ENCODE peak calls at places on chromosomes 7 and 10, in ten cellular contexts. G, U, V, I, L, T, O, Q, B and D are unnamed samples.

GRCh38 chr10:93074597-93075368 is 1.1 kb downstream of the CYP26A1 start:
- DNase-seq in L (no peak), I (no peak), T (no peak), B (no peak), U (no peak), O (no peak), V (peak; percentile 2), Q (no peak), G (no peak), D (no peak)

GRCh38 chr7:157855452-157856213 is 518.8 kb downstream of the DNAJB6 start:
- DNase-seq in B (no peak), L (no peak), G (no peak), T (no peak), I (no peak), O (no peak), V (no peak), U (no peak), Q (no peak), D (no peak)

GRCh38 chr7:45589915-45590678 is 15.9 kb downstream of the ADCY1 start:
- DNase-seq in L (no peak), B (no peak), O (no peak), T (no peak), Q (no peak), G (no peak), I (no peak), U (no peak), V (no peak), D (no peak)

GRCh38 chr10:48648172-48648942 is 36.3 kb upstream of the WDFY4 start:
- DNase-seq in U (no peak), I (no peak), L (peak; percentile 1), B (no peak), V (no peak), T (no peak), Q (no peak), G (no peak), O (no peak), D (no peak)

GRCh38 chr10:95464280-95464679 is 96.9 kb downstream of the SORBS1 start:
- DNase-seq in O (no peak), T (no peak), U (no peak), I (no peak), V (no peak), B (no peak), Q (no peak), L (no peak), G (no peak), D (no peak)

GRCh38 chr10:125001313-125002043 is 59.6 kb downstream of the ZRANB1 start:
- DNase-seq in Q (peak; percentile 49), O (no peak), G (no peak), B (no peak), L (no peak), U (no peak), V (no peak), T (no peak), I (no peak), D (no peak)

GRCh38 chr7:140284062-140284461 is 107.3 kb upstream of the KDM7A start:
- DNase-seq in T (no peak), B (no peak), U (peak; percentile 31), V (no peak), O (no peak), L (no peak), Q (no peak), I (peak; percentile 21), G (no peak), D (no peak)

GRCh38 chr7:41481353-41481752 is 221.5 kb downstream of the INHBA start:
- DNase-seq in G (no peak), I (no peak), U (no peak), O (no peak), L (no peak), B (no peak), Q (no peak), V (no peak), T (no peak), D (no peak)

GRCh38 chr10:126052171-126052570 is 155.8 kb downstream of the FANK1 start:
- DNase-seq in T (no peak), V (no peak), L (no peak), O (no peak), I (no peak), G (no peak), B (no peak), Q (no peak), U (no peak), D (no peak)

GRCh38 chr7:134520130-134520529 is 7.2 kb upstream of the AKR1B10 start:
- DNase-seq in U (no peak), Q (no peak), B (no peak), I (no peak), T (no peak), V (no peak), L (no peak), G (peak; percentile 67), O (no peak), D (no peak)

GRCh38 chr7:11319491-11320274 is 346.0 kb downstream of the PHF14 start:
- DNase-seq in V (no peak), G (no peak), B (no peak), I (peak; percentile 22), T (no peak), Q (no peak), U (peak; percentile 8), O (no peak), L (no peak), D (no peak)

GRCh38 chr10:93039721-93040120 is 20.9 kb upstream of the CYP26C1 start:
- DNase-seq in T (no peak), U (peak; percentile 36), B (no peak), Q (no peak), V (no peak), O (no peak), I (peak; percentile 43), G (no peak), L (no peak), D (no peak)

GRCh38 chr7:28469562-28469961 is 57.2 kb downstream of the CREB5 start:
- DNase-seq in T (no peak), O (no peak), V (no peak), G (no peak), L (no peak), U (no peak), I (no peak), Q (no peak), B (no peak), D (no peak)

GRCh38 chr7:11327633-11328032 is 354.0 kb downstream of the PHF14 start:
- DNase-seq in T (no peak), B (no peak), U (peak; percentile 29), Q (no peak), O (no peak), V (no peak), L (no peak), I (no peak), G (no peak), D (no peak)

GRCh38 chr10:110783509-110784103 is 88.1 kb upstream of the PDCD4 start:
- DNase-seq in G (no peak), Q (no peak), T (no peak), L (no peak), B (no peak), O (no peak), V (no peak), U (no peak), I (no peak), D (no peak)

GRCh38 chr7:92769844-92770243 is 66.5 kb downstream of the CDK6 start:
- DNase-seq in G (no peak), B (no peak), Q (no peak), T (no peak), O (no peak), L (no peak), V (no peak), U (no peak), I (no peak), D (no peak)

DNA sequence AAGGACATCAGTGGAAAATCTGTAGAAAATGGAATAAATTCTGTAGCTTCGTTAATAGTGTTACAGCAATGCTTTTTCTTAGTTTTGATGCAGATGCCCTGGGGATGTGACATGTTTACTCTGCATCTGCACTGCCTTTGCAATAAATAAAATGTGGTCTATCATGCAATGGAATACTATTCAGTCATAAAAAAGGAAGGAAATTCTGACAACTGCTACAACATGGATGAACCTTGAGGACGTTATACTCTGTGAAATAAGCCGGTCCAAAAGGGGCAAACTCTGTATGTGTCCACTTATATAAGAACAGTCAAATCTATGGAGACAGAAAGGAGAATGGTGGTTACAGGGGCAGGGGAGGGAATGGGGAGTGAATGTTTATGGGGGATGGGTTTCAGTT is 13.5 kb downstream of the GRIFIN start:
- DNase-seq in O (no peak), U (no peak), I (no peak), T (no peak), G (no peak), L (no peak), B (no peak), Q (no peak), V (no peak), D (no peak)
- H3K4me3 ChIP-seq in O (no peak overlapping the region), U (no peak overlapping the region), I (no peak overlapping the region), T (no peak overlapping the region), G (no peak overlapping the region), L (no peak overlapping the region), B (no peak overlapping the region), Q (no peak overlapping the region), V (no peak overlapping the region), D (no peak overlapping the region)

DNA sequence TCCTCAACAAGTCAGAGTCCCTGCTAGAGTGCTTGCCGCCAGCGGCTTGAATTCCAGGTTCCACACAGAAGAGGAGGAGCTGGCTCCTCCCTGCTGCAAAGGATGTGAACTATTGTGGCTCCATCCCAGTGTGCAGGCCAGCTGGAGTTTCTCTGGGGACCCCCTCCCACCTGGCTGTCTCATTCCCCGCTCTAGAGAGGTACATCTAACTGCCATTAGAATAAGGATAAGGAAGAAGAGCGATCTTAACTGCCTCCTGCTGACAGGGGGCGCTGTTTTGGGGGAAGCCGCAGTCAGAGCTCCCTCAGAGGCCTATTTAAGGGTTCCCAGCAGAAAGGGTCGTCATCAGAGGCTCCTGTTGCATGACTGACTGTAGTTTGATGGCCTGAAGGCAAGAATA is 40.8 kb upstream of the HECW1 start:
- DNase-seq in U (peak; percentile 56), Q (no peak), G (no peak), B (peak; percentile 30), L (no peak), V (no peak), O (no peak), I (no peak), T (no peak), D (no peak)
- TF ChIP-seq CTCF in U (peak; percentile 46), Q (no peak), G (peak; percentile 22), B (peak; percentile 53), L (no peak), V (no peak), O (no peak), I (peak; percentile 47), T (no peak), D (peak; percentile 69)

DNA sequence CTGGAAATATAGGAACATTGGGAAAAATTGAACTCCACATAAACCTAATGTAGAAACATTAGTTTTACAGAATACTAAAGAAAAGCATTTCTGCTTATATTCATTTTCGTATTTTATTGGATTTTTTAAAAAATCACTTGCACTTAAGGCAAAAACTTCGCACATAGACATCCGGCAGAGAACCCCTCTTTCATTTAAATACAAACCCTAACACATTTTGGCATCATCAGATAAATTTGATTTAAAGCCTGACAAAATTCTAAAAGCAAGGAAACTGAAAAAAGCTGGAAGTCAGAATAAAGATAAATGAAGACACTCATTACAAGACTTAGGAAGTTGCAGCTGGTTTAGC is 396 bp upstream of the EXOC4 start:
- DNase-seq in Q (no peak), I (no peak), U (no peak), G (no peak), B (no peak), O (no peak), T (no peak), L (no peak), V (no peak), D (no peak)
- H3K4me3 ChIP-seq in Q (peak overlapping the region; percentile 86), I (no peak overlapping the region), U (no peak overlapping the region), G (no peak overlapping the region), B (no peak overlapping the region), O (no peak overlapping the region), T (peak overlapping the region; percentile 94), L (peak overlapping the region; percentile 94), V (no peak overlapping the region), D (no peak overlapping the region)

GRCh38 chr10:112872728-112873127 is 77.3 kb upstream of the TCF7L2 start:
- DNase-seq in O (no peak), I (no peak), Q (no peak), V (no peak), T (no peak), B (peak; percentile 13), G (no peak), L (no peak), U (no peak), D (no peak)
- TF ChIP-seq CTCF in O (no peak), I (peak; percentile 37), Q (peak; percentile 22), V (no peak), T (no peak), B (peak; percentile 95), G (no peak), L (no peak), U (peak; percentile 25), D (peak; percentile 29)